ENCODE peak calls at places on chromosomes 4 and X, in five cellular contexts. X is cardiac fibroblast, D is NCI-H1417 treated with DMSO at 0.1 percent for 48 hours, L is upper lobe of right lung, Z is iPS-NIHi11. H is an unnamed sample.

GRCh38 chr4:26484032-26484515 is 6.2 kb downstream of the CCKAR start:
- DNase-seq in Z (no peak), D (no peak), X (peak), L (no peak), H (no peak)

GRCh38 chr4:54547299-54548097 is 110.3 kb upstream of the KIT start:
- DNase-seq in Z (no peak), D (no peak), L (no peak), X (no peak), H (no peak)

GRCh38 chrX:124045109-124045508 is 83.6 kb downstream of the STAG2 start:
- DNase-seq in X (no peak), Z (no peak), L (no peak), D (no peak), H (no peak)

GRCh38 chr4:6227412-6228157 is 27.2 kb upstream of the JAKMIP1 start:
- DNase-seq in X (no peak), D (peak), Z (no peak), L (peak), H (no peak)

GRCh38 chr4:111773858-111774257 is 371.4 kb upstream of the FAM241A start:
- DNase-seq in D (no peak), X (peak), L (no peak), Z (no peak), H (peak)

GRCh38 chrX:46577116-46578005 is 3.8 kb downstream of the CHST7 start:
- DNase-seq in L (no peak), D (no peak), Z (no peak), X (peak), H (peak)

GRCh38 chr4:158172558-158173258 is at the start of gene GASK1B:
- DNase-seq in X (peak), L (no peak), Z (peak), D (no peak), H (peak)

GRCh38 chr4:84905646-84906045 is 60.8 kb downstream of the WDFY3 start:
- DNase-seq in D (no peak), X (no peak), L (no peak), Z (no peak), H (no peak)

GRCh38 chr4:1882850-1883271 is 11.7 kb downstream of the NSD2 start:
- DNase-seq in X (no peak), L (no peak), Z (no peak), D (no peak), H (no peak)

GRCh38 chr4:149120331-149121014 is 678.3 kb upstream of the NR3C2 start:
- DNase-seq in Z (no peak), X (peak), D (no peak), L (no peak), H (no peak)

GRCh38 chr4:118032691-118033090 is 1.6 kb upstream of the NDST3 start:
- DNase-seq in X (no peak), L (no peak), Z (peak), D (no peak), H (no peak)

GRCh38 chrX:17441965-17442364 is 67.0 kb downstream of the NHS start:
- DNase-seq in X (no peak), D (no peak), L (no peak), Z (no peak), H (no peak)

GRCh38 chr4:13567125-13567524 is 22.8 kb upstream of the NKX3-2 start:
- DNase-seq in Z (no peak), D (no peak), X (no peak), L (no peak), H (no peak)

GRCh38 chrX:118545510-118545909 is 49.9 kb downstream of the DOCK11 start:
- DNase-seq in L (no peak), X (no peak), D (no peak), Z (no peak), H (no peak)

GRCh38 chr4:100076753-100077152 is 113.5 kb downstream of the DDIT4L start:
- DNase-seq in D (no peak), X (no peak), Z (no peak), L (no peak), H (no peak)

GRCh38 chrX:118254611-118255010 is 91.3 kb upstream of the WDR44 start:
- DNase-seq in L (no peak), Z (peak), X (peak), D (peak), H (peak)

GRCh38 chr4:77911842-77912450 is 49.3 kb downstream of the MRPL1 start:
- DNase-seq in D (no peak), X (no peak), L (no peak), Z (no peak), H (no peak)

GRCh38 chrX:153374426-153374825 is 26.7 kb downstream of the PNMA6E start:
- DNase-seq in D (no peak), X (no peak), L (no peak), Z (no peak), H (no peak)

GRCh38 chr4:90159193-90159592 is 32.0 kb downstream of the CCSER1 start:
- DNase-seq in Z (no peak), X (no peak), L (no peak), D (no peak), H (no peak)

GRCh38 chr4:140744421-140744820 is 11.8 kb downstream of the TBC1D9 start:
- DNase-seq in Z (no peak), D (no peak), L (no peak), X (no peak), H (no peak)

GRCh38 chr4:189874591-189874990 is 66.1 kb upstream of the FRG1 start:
- DNase-seq in Z (no peak), D (no peak), L (no peak), X (no peak), H (no peak)

GRCh38 chrX:134782796-134783195 is 124.5 kb upstream of the PLAC1 start:
- DNase-seq in Z (no peak), X (peak), D (no peak), L (no peak), H (no peak)

GRCh38 chr4:73822389-73822788 is 14.1 kb upstream of the CXCL6 start:
- DNase-seq in L (no peak), D (no peak), Z (no peak), X (no peak), H (no peak)

GRCh38 chr4:19026281-19026680 is 1004.7 kb upstream of the LCORL start:
- DNase-seq in Z (no peak), D (no peak), L (peak), X (peak), H (peak)

GRCh38 chrX:24996096-24996709 is 19.6 kb downstream of the ARX start:
- DNase-seq in L (no peak), Z (no peak), D (no peak), X (no peak), H (peak)

H was measured in HAP-1.